ENCODE peak calls at places on chromosomes 2 and 18, in ten cellular contexts. S is cardiac muscle cell, W is HFFc6, K is endothelial cell, H is prostate gland, I is fibroblast of mammary gland, C is PC-9, Z is brain microvascular endothelial cell, J is pancreas, E is endodermal cell. Q is an unnamed sample.

GRCh38 chr2:232361646-232362045 is 16.9 kb upstream of the ALPP start:
- DNase-seq in I (peak), E (no peak), C (no peak), H (no peak), W (no peak), S (no peak), J (no peak), Z (no peak), K (no peak), Q (no peak)

GRCh38 chr2:219446101-219446504 is 11.5 kb downstream of the SPEG start:
- DNase-seq in C (no peak), E (peak), Z (no peak), J (no peak), H (no peak), S (no peak), K (peak), W (peak), I (peak), Q (no peak)

GRCh38 chr2:23269747-23270146 is 115.2 kb upstream of the KLHL29 start:
- DNase-seq in Z (no peak), E (no peak), S (no peak), K (no peak), W (peak), I (no peak), H (no peak), C (no peak), J (no peak), Q (no peak)

GRCh38 chr18:26543368-26543767 is 5.0 kb downstream of the KCTD1 start:
- DNase-seq in Z (no peak), I (no peak), H (no peak), S (no peak), J (no peak), K (no peak), E (no peak), W (no peak), C (no peak), Q (no peak)

GRCh38 chr2:128558895-128559532 is 240.3 kb upstream of the HS6ST1 start:
- DNase-seq in H (no peak), I (peak), E (no peak), Z (no peak), C (no peak), K (no peak), S (no peak), W (no peak), J (no peak), Q (no peak)

GRCh38 chr2:7034313-7034712 is 117.1 kb downstream of the RNF144A start:
- DNase-seq in I (peak), E (peak), Z (peak), W (no peak), S (peak), J (peak), H (no peak), C (no peak), K (no peak), Q (no peak)

GRCh38 chr2:37154790-37155189 is 2.0 kb downstream of the EIF2AK2 start:
- DNase-seq in H (no peak), C (no peak), I (no peak), W (no peak), S (no peak), J (no peak), E (no peak), Z (no peak), K (no peak), Q (no peak)

GRCh38 chr18:61772293-61772848 is 120.4 kb downstream of the RNF152 start:
- DNase-seq in J (no peak), I (no peak), W (no peak), Z (no peak), K (no peak), H (no peak), S (no peak), E (no peak), C (no peak), Q (no peak)

GRCh38 chr18:41906528-41907256 is 48.3 kb upstream of the PIK3C3 start:
- DNase-seq in C (no peak), S (peak), W (peak), H (no peak), I (peak), E (no peak), K (no peak), Z (peak), J (no peak), Q (peak)

GRCh38 chr18:12638634-12639124 is 19.2 kb downstream of the SPIRE1 start:
- DNase-seq in K (no peak), E (no peak), W (no peak), I (no peak), S (no peak), Z (no peak), C (no peak), H (no peak), J (no peak), Q (no peak)

GRCh38 chr18:12637393-12637792 is 20.5 kb downstream of the SPIRE1 start:
- DNase-seq in K (no peak), C (no peak), S (no peak), W (no peak), I (no peak), J (no peak), E (no peak), Z (peak), H (no peak), Q (no peak)

GRCh38 chr18:12637901-12638633 is 19.8 kb downstream of the SPIRE1 start:
- DNase-seq in W (peak), I (peak), S (no peak), Z (peak), C (no peak), K (no peak), J (no peak), H (no peak), E (no peak), Q (no peak)

GRCh38 chr18:12640881-12641200 is 17.1 kb downstream of the SPIRE1 start:
- DNase-seq in J (no peak), C (no peak), W (no peak), S (no peak), H (no peak), E (no peak), Z (no peak), K (no peak), I (no peak), Q (no peak)

DNA sequence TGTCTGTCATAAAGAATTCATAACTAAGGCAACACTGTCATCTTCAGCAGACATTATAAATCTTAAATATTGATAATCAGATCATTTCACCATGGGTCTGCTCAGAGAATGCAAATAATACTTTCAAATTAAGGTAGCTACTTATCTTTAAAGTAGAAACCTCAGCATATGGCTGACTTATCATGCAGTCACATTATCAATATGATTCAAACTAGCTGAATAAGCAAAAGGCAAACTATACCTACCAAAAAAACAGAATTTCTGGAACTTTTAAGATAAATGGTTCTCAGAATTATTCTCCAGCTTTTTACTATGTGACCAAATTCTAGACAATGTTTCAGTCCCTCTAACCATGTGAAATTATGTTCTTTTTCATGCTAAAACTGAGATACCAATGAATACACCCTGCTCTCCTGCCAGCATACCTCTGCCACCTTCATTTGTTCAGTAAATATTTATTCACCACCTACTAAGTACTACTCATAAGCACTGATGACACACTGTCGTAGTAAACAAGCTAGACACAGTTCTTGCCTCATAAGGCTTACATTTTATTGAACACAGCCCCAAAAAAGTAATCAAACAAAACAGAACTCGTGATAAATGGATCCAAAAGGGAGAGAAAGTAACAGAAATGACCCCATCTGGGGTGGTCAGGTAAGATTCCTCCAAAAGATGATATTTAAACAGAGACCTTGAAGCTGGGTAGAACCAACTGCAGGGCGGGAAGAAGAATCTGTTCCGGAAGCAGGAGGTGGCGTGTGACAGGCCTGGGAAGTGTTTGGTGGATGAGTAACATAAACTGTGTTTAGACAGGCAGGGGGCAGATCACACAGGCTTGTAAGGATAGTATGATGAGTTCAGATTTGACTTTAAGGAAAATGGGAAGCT is 17.7 kb downstream of the SPIRE1 start:
- DNase-seq in C (no peak), W (peak), K (no peak), I (peak), J (no peak), S (no peak), H (no peak), E (no peak), Z (peak), Q (no peak)
- TF ChIP-seq CTCF in C (no peak), W (no peak), K (no peak), I (peak), J (no peak), S (no peak), H (no peak), E (no peak), Z (peak), Q (no peak)

GRCh38 chr18:79517322-79517721 is 121.6 kb downstream of the NFATC1 start:
- DNase-seq in E (peak), H (no peak), I (no peak), J (no peak), Z (no peak), K (peak), C (no peak), W (no peak), S (no peak), Q (no peak)
- TF ChIP-seq CTCF in E (peak), H (no peak), I (no peak), J (no peak), Z (no peak), K (no peak), C (no peak), W (no peak), S (no peak), Q (no peak)

GRCh38 chr18:48951448-48952286 is 902 bp upstream of the SMAD7 start:
- DNase-seq in E (peak), J (peak), Z (peak), S (peak), H (peak), C (peak), W (peak), I (peak), K (peak), Q (peak)
- TF ChIP-seq CTCF in E (peak), J (no peak), Z (no peak), S (peak), H (peak), C (no peak), W (peak), I (no peak), K (peak), Q (peak)

DNA sequence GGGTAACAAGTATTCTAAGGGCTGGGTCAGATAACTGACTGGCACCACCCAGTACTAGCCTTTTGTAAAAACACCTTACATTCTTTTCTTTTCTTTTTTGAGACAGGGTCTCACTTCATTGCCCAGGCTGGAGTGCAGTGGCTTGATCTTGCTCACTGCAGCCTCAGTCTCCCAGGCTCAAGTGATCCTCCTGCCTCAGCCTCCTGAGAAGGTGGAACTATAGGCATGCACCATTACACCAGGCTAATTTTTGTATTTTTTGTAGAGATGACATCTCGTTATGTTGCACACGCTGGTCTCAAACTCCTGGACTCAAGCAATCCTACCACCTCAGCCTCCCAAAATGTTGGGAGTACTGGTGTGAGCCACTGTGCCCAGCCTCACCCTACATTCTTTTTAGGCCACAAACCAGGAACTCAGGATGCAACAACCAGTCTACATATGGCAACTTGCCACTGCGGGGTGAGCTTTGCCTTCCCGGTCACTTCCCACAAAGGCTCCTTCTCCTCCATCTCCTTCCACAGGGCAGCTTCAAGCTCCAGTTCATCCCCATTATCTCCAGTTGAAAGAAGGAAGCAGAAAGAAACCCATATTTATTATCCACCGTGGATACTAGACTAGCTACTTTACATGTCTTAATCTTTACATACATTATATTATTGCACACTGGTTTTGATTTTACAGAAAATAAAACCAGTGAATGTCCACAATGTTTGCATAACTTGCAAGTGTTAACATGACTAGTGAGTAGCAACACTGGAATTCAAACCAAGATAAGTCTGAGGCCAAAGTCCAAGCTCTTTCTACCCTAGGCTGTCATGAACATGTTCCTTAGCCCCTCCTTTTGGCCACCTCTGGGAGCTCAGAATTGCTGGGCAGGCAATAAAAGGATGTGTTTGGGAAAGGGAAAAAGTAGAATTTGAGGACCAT is 23.7 kb upstream of the AP1S3 start:
- DNase-seq in E (no peak), S (no peak), J (peak), Z (peak), C (peak), I (peak), W (peak), K (no peak), H (no peak), Q (no peak)
- TF ChIP-seq CTCF in E (peak), S (peak), J (no peak), Z (peak), C (peak), I (peak), W (no peak), K (no peak), H (no peak), Q (no peak)

DNA sequence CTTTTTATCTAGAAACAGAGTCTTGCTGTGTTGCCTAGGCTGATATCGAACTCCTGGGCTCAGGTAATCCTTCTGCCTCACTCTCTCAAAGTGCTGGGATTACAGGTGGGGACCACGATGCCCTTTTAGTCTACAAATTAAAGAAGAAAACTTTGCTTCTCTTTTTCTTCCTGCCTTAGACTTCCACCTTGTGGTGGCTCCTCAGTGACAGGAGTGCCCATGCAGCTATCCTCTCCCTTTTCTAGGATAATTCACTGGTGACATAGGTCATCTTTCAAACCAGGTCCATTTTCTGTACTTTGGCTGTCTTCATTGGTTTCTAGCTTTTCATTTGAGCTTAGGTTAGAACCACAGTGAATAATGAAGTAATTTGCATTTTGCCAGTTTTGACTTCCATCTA is 13.6 kb downstream of the DCAF17 start:
- DNase-seq in E (no peak), C (no peak), S (no peak), W (no peak), K (no peak), H (no peak), Z (no peak), I (no peak), J (no peak), Q (no peak)
- TF ChIP-seq CTCF in E (peak), C (peak), S (no peak), W (peak), K (no peak), H (no peak), Z (no peak), I (no peak), J (no peak), Q (no peak)

DNA sequence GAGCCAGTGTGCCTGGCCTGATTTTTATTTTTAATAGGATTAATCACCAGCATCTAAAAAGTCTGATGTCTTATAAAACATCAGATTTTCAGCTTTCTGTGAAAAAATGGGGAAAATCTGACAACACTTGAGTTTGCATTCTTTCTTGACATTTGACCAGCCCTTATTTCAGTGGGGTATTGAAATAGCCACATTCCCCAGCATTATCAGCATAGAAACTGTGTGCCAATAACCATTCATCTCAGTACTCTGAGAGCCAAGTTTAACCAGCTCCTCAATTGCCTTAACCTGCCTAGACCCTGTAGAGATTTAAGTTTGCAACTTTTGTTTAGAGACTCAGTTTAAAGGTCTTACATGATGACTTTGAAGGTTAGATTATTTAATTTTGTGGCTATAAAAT is 155.0 kb downstream of the CERS6 start:
- DNase-seq in C (no peak), K (no peak), H (no peak), S (no peak), E (no peak), I (no peak), Z (no peak), W (no peak), J (no peak), Q (no peak)
- TF ChIP-seq CTCF in C (no peak), K (no peak), H (no peak), S (no peak), E (no peak), I (no peak), Z (no peak), W (no peak), J (no peak), Q (no peak)

DNA sequence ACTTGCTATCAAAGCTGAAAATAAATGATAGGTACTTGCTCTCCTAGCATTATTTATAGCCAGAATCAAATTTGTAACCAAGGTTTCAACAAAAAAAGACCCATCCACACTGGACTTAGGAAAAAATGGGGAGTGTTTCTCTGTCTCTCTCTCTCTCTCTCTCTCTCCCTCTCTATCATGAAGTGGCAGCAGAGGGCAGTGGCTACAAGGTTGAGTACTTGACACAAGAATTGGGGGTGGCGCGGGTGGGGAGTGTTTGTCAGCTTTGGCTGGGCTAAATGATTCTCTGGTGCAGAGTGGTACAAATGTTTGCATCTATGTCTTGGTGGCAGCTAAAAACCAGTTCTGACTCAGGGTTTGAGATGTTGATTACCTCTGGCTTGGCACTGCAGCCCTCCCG is 85.0 kb downstream of the RBM43 start:
- DNase-seq in I (no peak), E (peak), Z (no peak), K (no peak), W (no peak), C (no peak), H (no peak), J (no peak), S (no peak), Q (no peak)
- TF ChIP-seq CTCF in I (no peak), E (peak), Z (no peak), K (no peak), W (no peak), C (no peak), H (no peak), J (no peak), S (no peak), Q (no peak)

DNA sequence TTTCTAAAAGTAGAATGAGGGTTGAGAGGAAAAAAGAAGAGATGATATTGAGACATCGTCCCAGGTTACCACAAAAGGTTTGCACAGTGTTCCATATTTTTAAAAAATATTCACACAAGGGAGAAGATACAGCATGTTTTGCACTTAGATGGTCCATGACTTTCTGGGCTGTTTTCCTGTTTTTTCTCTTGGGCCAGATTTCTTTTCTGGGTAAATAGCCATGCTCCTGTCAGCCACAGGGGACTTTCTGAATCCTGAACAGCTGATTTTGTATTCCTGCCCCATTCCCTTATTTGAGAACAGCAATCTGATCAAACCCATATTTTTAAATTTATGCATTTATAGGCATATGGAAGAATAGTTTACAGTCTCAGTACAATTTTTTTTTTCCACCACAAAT is 185.9 kb upstream of the NRP2 start:
- DNase-seq in Z (no peak), W (no peak), E (no peak), H (no peak), C (no peak), S (no peak), I (no peak), K (no peak), J (no peak), Q (no peak)
- TF ChIP-seq CTCF in Z (no peak), W (no peak), E (peak), H (no peak), C (no peak), S (no peak), I (peak), K (no peak), J (no peak), Q (no peak)

GRCh38 chr2:143171817-143172216 is 42.6 kb downstream of the ARHGAP15 start:
- DNase-seq in H (no peak), I (peak), W (peak), Z (no peak), K (no peak), C (no peak), E (no peak), J (no peak), S (no peak), Q (no peak)
- TF ChIP-seq CTCF in H (no peak), I (peak), W (peak), Z (peak), K (no peak), C (peak), E (peak), J (no peak), S (peak), Q (peak)